ENCODE peak calls at places on chromosomes 7 and 10, in four cellular contexts. G, U, N and F are unnamed samples.

GRCh38 chr7:149495785-149496641 is 1.6 kb downstream of the ZNF746 start:
- DNase-seq in U (no peak), N (peak; percentile 92), G (peak; percentile 90), F (peak; percentile 90)

GRCh38 chr10:94546058-94546595 is 539 bp downstream of the HELLS start:
- DNase-seq in N (no peak), G (peak; percentile 27), U (no peak), F (peak; percentile 19)

GRCh38 chr10:25629333-25629732 is 304.7 kb upstream of the MYO3A start:
- DNase-seq in U (no peak), G (no peak), N (no peak), F (no peak)

GRCh38 chr7:129066290-129067131 is 11.6 kb upstream of the TNPO3 start:
- DNase-seq in U (no peak), G (no peak), N (peak; percentile 30), F (peak; percentile 54)

GRCh38 chr10:123995461-123996131 is 97.8 kb downstream of the CHST15 start:
- DNase-seq in G (peak; percentile 53), U (no peak), N (peak; percentile 60), F (peak; percentile 59)

GRCh38 chr7:47249361-47249760 is 332.6 kb downstream of the TNS3 start:
- DNase-seq in N (no peak), G (no peak), U (no peak), F (no peak)

GRCh38 chr10:132419631-132420468 is 22.9 kb downstream of the PWWP2B start:
- DNase-seq in G (no peak), U (no peak), N (no peak), F (peak; percentile 51)

GRCh38 chr10:34205452-34205851 is 609.6 kb downstream of the PARD3 start:
- DNase-seq in G (no peak), N (no peak), U (no peak), F (no peak)

GRCh38 chr7:128874140-128875031 is 11.7 kb downstream of the ATP6V1F start:
- DNase-seq in N (no peak), G (no peak), U (no peak), F (no peak)

GRCh38 chr7:159088016-159088865 is 56.4 kb downstream of the VIPR2 start:
- DNase-seq in G (no peak), N (peak; percentile 36), U (no peak), F (no peak)

GRCh38 chr7:77157446-77157845 is 35.0 kb downstream of the CCDC146 start:
- DNase-seq in U (no peak), G (no peak), N (no peak), F (no peak)

GRCh38 chr10:92822060-92822634 is 26.2 kb upstream of the EXOC6 start:
- DNase-seq in N (no peak), G (no peak), U (no peak), F (no peak)

GRCh38 chr10:63757067-63757466 is 235.9 kb downstream of the REEP3 start:
- DNase-seq in N (no peak), G (no peak), U (no peak), F (no peak)

GRCh38 chr10:93826355-93826754 is 67.4 kb upstream of the SLC35G1 start:
- DNase-seq in N (no peak), U (no peak), G (no peak), F (peak; percentile 20)

GRCh38 chr10:71349401-71349800 is 30.3 kb downstream of the SLC29A3 start:
- DNase-seq in G (no peak), U (no peak), N (no peak), F (no peak)

GRCh38 chr10:125799446-125799845 is 23.6 kb downstream of the UROS start:
- DNase-seq in N (no peak), G (no peak), U (no peak), F (no peak)

GRCh38 chr10:5887029-5887428 is 2.7 kb downstream of the ANKRD16 start:
- DNase-seq in U (no peak), N (no peak), G (no peak), F (no peak)

GRCh38 chr10:43739171-43739570 is 90.5 kb upstream of the ZNF32 start:
- DNase-seq in G (no peak), U (no peak), N (no peak), F (no peak)

GRCh38 chr7:84612976-84613375 is 418.4 kb upstream of the SEMA3A start:
- DNase-seq in U (no peak), G (no peak), N (no peak), F (no peak)

GRCh38 chr7:92813390-92814024 is 22.9 kb downstream of the CDK6 start:
- DNase-seq in U (no peak), G (no peak), N (no peak), F (no peak)

GRCh38 chr10:132632851-132633684 is 95.5 kb downstream of the INPP5A start:
- DNase-seq in G (no peak), N (no peak), U (no peak), F (no peak)

GRCh38 chr10:53786236-53786635 is 1013.7 kb upstream of the MBL2 start:
- DNase-seq in U (no peak), G (peak; percentile 8), N (no peak), F (peak; percentile 32)

GRCh38 chr7:119935418-119936025 is 337.5 kb upstream of the KCND2 start:
- DNase-seq in U (no peak), G (peak; percentile 45), N (no peak), F (no peak)

GRCh38 chr7:37912756-37913155 is 3.9 kb downstream of the SFRP4 start:
- DNase-seq in N (no peak), G (no peak), U (no peak), F (no peak)

GRCh38 chr10:112191223-112191622 is 7.7 kb upstream of the GPAM start:
- DNase-seq in U (no peak), N (no peak), G (no peak), F (no peak)

GRCh38 chr7:125126376-125126775 is 196.8 kb upstream of the POT1 start:
- DNase-seq in G (no peak), U (no peak), N (no peak), F (peak; percentile 60)

DNA sequence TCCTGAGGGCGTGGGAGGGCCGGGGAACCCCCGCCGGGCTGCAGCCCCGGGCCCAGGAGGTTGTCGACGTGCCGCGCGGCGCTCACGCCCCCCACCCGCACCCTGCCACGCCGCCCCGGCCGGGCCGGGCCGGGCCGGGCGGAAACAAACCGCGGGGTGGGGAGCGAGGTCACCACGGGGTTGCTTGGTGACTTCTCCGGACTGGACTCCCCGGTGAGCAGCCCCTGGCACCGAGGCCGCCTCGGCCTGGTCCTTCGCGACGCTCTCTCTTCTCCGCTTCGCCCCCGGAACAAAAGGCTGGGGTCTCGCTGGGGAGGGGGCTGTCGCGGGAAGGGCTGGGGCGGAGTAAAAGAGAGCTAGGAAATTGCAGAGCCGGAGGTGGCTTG is 478 bp downstream of the WIPF3 start:
- DNase-seq in U (no peak), N (no peak), G (no peak), F (no peak)
- H3K4me3 ChIP-seq in U (no peak overlapping the region), N (peak overlapping the region; percentile 46), G (peak overlapping the region; percentile 66), F (no peak overlapping the region)

DNA sequence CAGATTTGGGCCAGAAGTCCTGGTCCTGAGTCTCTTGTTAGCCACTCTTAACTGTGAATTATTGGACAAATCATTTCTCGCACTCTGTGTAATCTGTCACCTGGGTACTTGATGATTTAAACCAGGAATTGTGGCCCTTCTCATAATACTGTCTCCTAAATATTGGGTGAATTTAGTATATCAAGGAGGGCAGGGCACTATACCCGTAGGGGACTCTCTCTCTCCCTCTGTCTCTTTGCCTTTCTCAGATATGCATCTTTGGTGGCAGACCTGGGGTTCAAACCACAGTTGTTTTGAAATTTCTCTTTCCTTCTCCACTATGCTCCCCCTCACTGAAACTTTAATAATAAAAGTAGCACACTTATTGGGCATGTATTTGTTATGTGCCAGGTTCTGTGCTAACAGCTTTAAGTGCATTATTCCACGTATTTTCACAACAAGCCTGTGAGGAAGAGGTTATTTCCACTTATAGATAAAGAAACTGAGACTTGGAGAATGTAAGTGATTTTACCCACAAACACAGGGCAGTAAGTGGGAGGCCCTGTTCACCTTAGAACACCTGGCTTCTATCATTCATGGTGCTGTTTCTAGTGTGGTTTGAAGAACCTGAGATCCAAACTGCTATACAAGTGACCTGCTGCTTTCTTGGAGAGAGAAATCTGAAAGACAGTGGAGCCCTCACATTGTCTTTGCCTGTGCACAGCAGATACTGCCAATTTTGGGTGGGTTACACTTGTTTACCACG is 11.8 kb downstream of the FAS start:
- DNase-seq in G (no peak), N (no peak), U (no peak), F (no peak)
- H3K27ac ChIP-seq in G (no peak overlapping the region), N (peak overlapping the region; percentile 35), U (peak overlapping the region; percentile 96), F (no peak overlapping the region)

GRCh38 chr7:2180081-2180480 is 52.7 kb downstream of the MAD1L1 start:
- DNase-seq in G (peak; percentile 27), N (peak; percentile 16), U (no peak), F (no peak)
- H3K4me1 ChIP-seq in G (peaks cover 13% of the 10 kb centered on the region), N (peaks cover 12% of the 10 kb centered on the region), U (no peaks in the 10 kb centered on the region), F (peaks cover 6% of the 10 kb centered on the region)

GRCh38 chr7:66920256-66920655 is 769 bp upstream of the TMEM248 start:
- DNase-seq in G (no peak), U (no peak), N (no peak), F (no peak)
- H3K4me3 ChIP-seq in G (peak overlapping the region; percentile 98), U (peak overlapping the region; percentile 85), N (peak overlapping the region; percentile 97), F (peak overlapping the region; percentile 95)

DNA sequence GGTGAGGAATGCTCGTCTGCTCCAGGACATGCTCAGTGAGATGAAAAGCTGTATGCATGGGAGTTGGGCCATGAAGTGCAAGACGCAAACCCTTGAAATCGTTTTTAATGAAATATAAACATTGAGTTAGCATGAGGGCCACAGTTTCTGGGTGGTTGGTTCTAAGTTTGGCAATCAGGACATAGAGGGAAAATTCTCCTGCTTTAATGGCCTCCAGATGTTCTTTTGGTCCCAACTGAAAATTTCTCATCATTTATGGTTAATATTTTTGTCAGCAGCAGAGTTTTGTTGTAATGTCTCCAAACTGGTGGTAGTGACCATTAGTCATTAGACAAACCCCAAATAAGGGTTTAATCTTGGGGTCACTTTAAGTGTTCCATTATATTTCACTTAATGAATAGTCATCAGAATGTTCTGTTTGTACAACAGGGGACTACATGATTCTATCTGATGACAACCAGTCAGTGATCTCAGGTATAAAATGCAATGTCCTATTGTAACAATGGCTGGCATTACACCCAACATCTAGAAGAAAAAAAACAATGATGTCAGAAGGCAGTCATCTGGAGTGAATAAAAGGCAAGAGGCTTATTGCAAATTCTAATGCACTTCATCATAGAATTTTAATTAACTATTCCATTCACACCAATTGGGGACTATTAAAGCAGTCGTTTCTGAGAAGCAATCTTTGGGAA is 197.4 kb downstream of the JCAD start:
- DNase-seq in N (no peak), U (no peak), G (no peak), F (no peak)
- H3K27ac ChIP-seq in N (no peak overlapping the region), U (no peak overlapping the region), G (no peak overlapping the region), F (no peak overlapping the region)

GRCh38 chr10:61967298-61967697 is 65.8 kb downstream of the ARID5B start:
- DNase-seq in G (no peak), U (no peak), N (no peak), F (no peak)

GRCh38 chr10:61964059-61964709 is 62.7 kb downstream of the ARID5B start:
- DNase-seq in U (no peak), G (no peak), N (no peak), F (no peak)

GRCh38 chr10:61963669-61964058 is 62.2 kb downstream of the ARID5B start:
- DNase-seq in G (no peak), U (no peak), N (no peak), F (no peak)

GRCh38 chr10:61964949-61965693 is 63.6 kb downstream of the ARID5B start:
- DNase-seq in U (no peak), G (no peak), N (no peak), F (no peak)

DNA sequence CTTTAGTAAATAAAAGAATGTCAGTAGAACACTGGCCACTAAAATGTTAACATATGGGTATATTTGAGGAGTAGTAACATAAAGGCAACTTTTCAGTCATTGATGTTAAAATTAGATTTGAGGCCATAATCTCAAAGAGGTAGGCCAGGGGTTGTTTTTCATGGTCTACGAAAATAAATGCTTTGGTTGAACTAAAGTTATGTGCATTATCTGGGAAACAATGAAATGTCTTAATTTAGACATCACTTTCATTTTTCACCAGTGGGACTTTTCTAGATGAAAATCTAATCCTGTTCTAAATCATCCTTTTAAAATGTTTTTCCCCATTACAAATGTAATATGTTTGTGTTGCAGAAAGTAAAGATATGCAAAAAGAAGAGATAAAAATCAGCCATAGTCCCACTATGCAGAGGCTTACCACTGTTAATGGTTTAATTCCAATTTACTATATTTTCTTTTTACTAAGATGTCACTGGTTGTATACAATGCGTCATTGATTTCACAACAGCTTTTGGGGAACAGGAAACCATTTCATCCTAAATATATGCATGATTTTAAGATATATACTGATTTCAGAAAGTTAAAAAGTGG is 64.3 kb downstream of the ARID5B start:
- DNase-seq in N (no peak), G (no peak), U (no peak), F (no peak)
- H3K4me1 ChIP-seq in N (peaks cover 15% of the 10 kb centered on the region), G (peaks cover 5% of the 10 kb centered on the region), U (peaks cover 45% of the 10 kb centered on the region), F (no peaks in the 10 kb centered on the region)